ENCODE peak calls at places on chromosomes 12 and 14, in six cellular contexts. B is psoas muscle, H is left ventricle myocardium inferior, U is A549, C is GM23248, Y is body of pancreas. A is an unnamed sample. For H3K9me3, the result is how much of the 10 kb centered on the place peaks cover.

GRCh38 chr12:96047621-96048211 is 12.3 kb upstream of the LTA4H start:
- DNase-seq in B (no peak), H (no peak), U (peak), C (peak), Y (peak), A (no peak)

GRCh38 chr12:52579468-52580450 is 6.1 kb upstream of the KRT74 start:
- DNase-seq in B (no peak), H (no peak), U (no peak), C (no peak), Y (no peak), A (no peak)

GRCh38 chr14:66284346-66284745 is 201.8 kb upstream of the CCDC196 start:
- DNase-seq in B (no peak), H (no peak), U (no peak), C (peak), Y (no peak), A (no peak)

GRCh38 chr14:32038876-32039275 is 38.2 kb upstream of the ARHGAP5 start:
- DNase-seq in B (no peak), H (no peak), U (no peak), C (no peak), Y (no peak), A (no peak)

GRCh38 chr12:108613548-108613947 is 15.7 kb upstream of the TMEM119 start:
- DNase-seq in B (no peak), H (no peak), U (peak), C (no peak), Y (no peak), A (no peak)

GRCh38 chr12:77847665-77848431 is 17.2 kb downstream of the NAV3 start:
- DNase-seq in B (no peak), H (no peak), U (no peak), C (peak), Y (no peak), A (no peak)

GRCh38 chr14:71119075-71119474 is 211.8 kb downstream of the PCNX1 start:
- DNase-seq in B (no peak), H (no peak), U (no peak), C (peak), Y (no peak), A (no peak)

GRCh38 chr14:47022721-47023120 is 371.1 kb upstream of the RPL10L start:
- DNase-seq in B (no peak), H (no peak), U (no peak), C (no peak), Y (no peak), A (no peak)

GRCh38 chr12:47576256-47576655 is 129.6 kb downstream of the RPAP3 start:
- DNase-seq in B (no peak), H (no peak), U (no peak), C (no peak), Y (no peak), A (no peak)

GRCh38 chr12:116610971-116611541 is 51.9 kb downstream of the MAP1LC3B2 start:
- DNase-seq in B (no peak), H (peak), U (no peak), C (peak), Y (no peak), A (no peak)

GRCh38 chr12:12239127-12239526 is 27.7 kb downstream of the LRP6 start:
- DNase-seq in B (no peak), H (no peak), U (no peak), C (no peak), Y (no peak), A (no peak)

GRCh38 chr12:111767362-111768158 is 827 bp downstream of the ALDH2 start:
- DNase-seq in B (no peak), H (no peak), U (peak), C (peak), Y (no peak), A (no peak)

DNA sequence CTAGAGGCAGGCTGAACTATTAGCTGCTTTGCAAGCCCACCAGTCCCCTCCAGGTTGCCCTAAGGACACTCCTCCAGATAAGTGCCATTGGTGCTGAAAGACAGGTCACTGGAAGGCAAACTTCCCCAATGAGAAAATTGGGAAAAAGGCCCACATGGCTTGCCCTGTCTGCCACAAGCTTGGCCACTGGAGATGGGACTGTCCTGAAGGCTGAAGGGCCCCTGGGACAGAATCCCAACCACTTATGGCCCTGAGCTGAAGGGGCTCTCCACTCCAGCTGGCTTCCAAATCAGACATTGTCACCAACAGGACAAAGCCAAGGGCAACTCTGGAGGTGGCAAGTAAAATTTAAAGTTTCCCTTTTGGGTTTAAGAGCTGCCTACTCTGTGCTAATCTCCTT is 12.2 kb upstream of the DHRS2 start:
- DNase-seq in B (no peak), H (no peak), U (no peak), C (no peak), Y (no peak), A (no peak)
- H3K9me3 ChIP-seq in B (under half), H (under half), U (under half), C (under half), Y (under half), A (under half)

DNA sequence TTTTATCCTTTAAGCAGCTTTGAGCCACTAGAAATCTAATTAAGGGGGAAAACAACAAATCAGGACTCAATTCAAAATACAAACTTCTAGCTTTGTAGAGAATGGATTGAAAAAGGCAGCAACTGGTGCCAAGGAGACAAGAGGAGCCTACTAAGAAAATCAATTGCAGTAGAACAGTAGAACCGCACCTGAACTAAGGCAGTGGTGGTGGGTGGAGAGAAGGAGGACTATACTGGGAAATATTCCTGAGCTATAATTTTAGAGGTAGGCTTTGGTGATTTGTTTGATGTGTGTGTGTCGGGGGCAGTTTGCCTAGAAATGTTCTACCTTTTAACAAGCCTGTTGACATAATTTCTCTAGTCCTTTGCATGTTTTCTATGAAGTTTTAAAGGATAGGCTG is 270.9 kb upstream of the SYT10 start:
- DNase-seq in B (no peak), H (no peak), U (no peak), C (no peak), Y (no peak), A (no peak)
- H3K9me3 ChIP-seq in B (under half), H (under half), U (under half), C (under half), Y (under half), A (under half)

GRCh38 chr14:85300119-85300518 is 229.8 kb upstream of the FLRT2 start:
- DNase-seq in B (no peak), H (no peak), U (no peak), C (no peak), Y (peak), A (no peak)
- H3K9me3 ChIP-seq in B (under half), H (under half), U (under half), C (under half), Y (under half), A (under half)

DNA sequence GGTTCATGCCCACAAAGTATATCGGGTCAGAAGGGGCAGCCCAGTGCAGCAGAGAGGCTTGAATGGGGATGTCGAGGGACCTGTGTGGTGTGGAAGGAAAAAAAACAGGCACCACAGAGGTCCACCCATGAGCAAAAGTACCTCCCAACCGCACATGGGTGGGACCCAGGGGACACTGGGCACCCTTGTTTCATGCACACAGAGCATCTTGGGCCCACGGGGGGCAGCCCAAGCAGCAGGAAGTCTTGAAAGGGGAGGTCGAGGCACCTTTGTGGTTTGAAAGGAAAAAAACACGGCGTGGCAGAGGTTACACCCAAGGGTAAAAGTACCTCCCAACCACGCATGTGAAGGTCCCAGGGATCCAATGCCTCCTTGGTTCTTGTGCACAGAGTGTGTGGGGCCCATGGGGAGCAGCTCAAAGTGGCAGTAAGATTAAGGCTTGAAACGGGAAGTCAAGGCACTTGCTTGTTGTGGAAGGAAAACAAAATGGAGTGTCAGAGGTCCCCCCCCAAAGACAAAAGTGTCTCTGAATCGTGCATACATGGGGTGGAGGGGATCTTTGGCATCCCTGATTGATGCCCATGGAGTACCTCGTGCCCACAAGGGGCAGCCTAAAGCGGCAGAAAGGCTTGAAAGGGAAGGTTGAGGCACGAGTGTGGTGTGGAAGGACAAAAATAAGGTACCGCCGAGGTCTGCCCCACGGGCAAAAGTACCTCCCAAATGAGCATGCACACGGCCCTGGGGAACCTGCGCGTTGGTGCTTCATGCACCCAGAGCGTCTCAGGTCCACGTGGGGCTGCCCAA is 575.5 kb downstream of the ALG10 start:
- DNase-seq in B (no peak), H (no peak), U (no peak), C (no peak), Y (peak), A (peak)
- H3K9me3 ChIP-seq in B (under half), H (half or more), U (under half), C (under half), Y (under half), A (under half)

DNA sequence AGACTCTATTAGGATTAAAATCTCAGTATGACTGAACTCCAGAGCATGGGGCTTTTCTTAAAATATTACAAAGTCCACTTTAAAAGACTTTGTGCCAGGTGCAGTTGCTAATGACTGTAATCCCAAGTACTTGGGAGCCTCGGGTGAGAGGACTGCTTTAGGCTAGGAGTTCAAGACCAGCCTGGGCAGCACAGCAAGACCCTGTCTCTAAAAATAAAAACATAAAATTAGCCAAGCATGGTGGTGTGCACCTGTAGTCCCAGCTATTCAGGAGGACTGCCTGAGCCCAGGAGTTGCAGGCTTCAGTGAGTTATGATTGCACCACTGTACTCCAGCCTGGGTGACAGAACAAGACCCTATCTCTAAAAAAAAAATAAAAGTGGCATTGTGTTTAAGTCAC is 33.2 kb downstream of the ATF7 start:
- DNase-seq in B (no peak), H (no peak), U (no peak), C (no peak), Y (no peak), A (no peak)
- H3K9me3 ChIP-seq in B (under half), H (under half), U (under half), C (under half), Y (under half), A (under half)

GRCh38 chr12:71759941-71760340 is 5.3 kb downstream of the RAB21 start:
- DNase-seq in B (no peak), H (no peak), U (no peak), C (no peak), Y (no peak), A (no peak)
- H3K9me3 ChIP-seq in B (under half), H (under half), U (half or more), C (under half), Y (under half), A (under half)